ENCODE peak calls at places on chromosome 19, in nine cellular contexts. B is SK-N-SH, Q is suprapubic skin, K is breast epithelium, G is stomach, N is prostate gland, E is vagina, I is H1, D is transverse colon. Y is an unnamed sample.

GRCh38 chr19:33403973-33404304 is 30.4 kb downstream of the CEBPG start:
- DNase-seq in G (no peak), B (no peak), D (no peak), Q (no peak), N (no peak), I (no peak), K (peak; percentile 28), E (no peak), Y (no peak)

GRCh38 chr19:39671739-39672363 is 16.1 kb downstream of the LGALS16 start:
- DNase-seq in D (no peak), B (peak; percentile 34), N (peak; percentile 65), K (no peak), G (peak; percentile 29), Q (no peak), I (peak; percentile 50), E (no peak), Y (peak; percentile 59)

GRCh38 chr19:51695702-51696315 is 2.7 kb downstream of the SPACA6 start:
- DNase-seq in N (no peak), Q (peak; percentile 65), I (no peak), G (peak; percentile 16), K (no peak), B (peak; percentile 3), D (no peak), E (peak; percentile 64), Y (no peak)

GRCh38 chr19:44846455-44847143 is 502 bp downstream of the NECTIN2 start:
- DNase-seq in E (no peak), B (peak; percentile 48), N (peak; percentile 35), I (peak; percentile 95), K (no peak), G (no peak), D (peak; percentile 48), Q (no peak), Y (no peak)

GRCh38 chr19:40466219-40467006 is at the start of gene SPTBN4:
- DNase-seq in D (peak; percentile 30), N (no peak), E (peak; percentile 94), B (no peak), G (no peak), I (peak; percentile 49), K (peak; percentile 65), Q (peak; percentile 85), Y (no peak)

GRCh38 chr19:21023901-21024300 is 3.4 kb downstream of the ZNF430 start:
- DNase-seq in I (no peak), K (no peak), G (no peak), D (no peak), E (no peak), Q (no peak), B (no peak), N (no peak), Y (no peak)

GRCh38 chr19:49469828-49470614 is 4.0 kb upstream of the FLT3LG start:
- DNase-seq in B (no peak), G (peak; percentile 40), D (peak; percentile 72), Q (no peak), K (no peak), I (no peak), E (no peak), N (no peak), Y (no peak)

GRCh38 chr19:19460761-19461265 is 54.5 kb downstream of the TSSK6 start:
- DNase-seq in E (no peak), K (no peak), N (no peak), I (no peak), G (peak; percentile 40), D (peak; percentile 52), Q (peak; percentile 87), B (peak; percentile 72), Y (no peak)

GRCh38 chr19:49515767-49516166 is 3.3 kb downstream of the FCGRT start:
- DNase-seq in I (no peak), E (no peak), K (no peak), Q (no peak), G (no peak), B (no peak), D (peak; percentile 46), N (no peak), Y (peak; percentile 93)

GRCh38 chr19:48990400-48990799 is 2.7 kb downstream of the GYS1 start:
- DNase-seq in B (no peak), N (no peak), E (no peak), D (no peak), K (no peak), G (no peak), Q (no peak), I (no peak), Y (no peak)

GRCh38 chr19:10567696-10568443 is 909 bp downstream of the CDKN2D start:
- DNase-seq in I (no peak), K (no peak), E (no peak), N (no peak), B (no peak), Q (no peak), D (no peak), G (no peak), Y (no peak)

GRCh38 chr19:43425567-43426392 is 11.1 kb downstream of the TEX101 start:
- DNase-seq in G (peak; percentile 90), I (no peak), N (peak; percentile 56), K (peak; percentile 62), B (no peak), E (no peak), D (peak; percentile 92), Q (no peak), Y (no peak)

GRCh38 chr19:43290568-43291359 is 21.4 kb upstream of the PSG9 start:
- DNase-seq in Q (no peak), B (no peak), E (no peak), D (no peak), N (no peak), I (peak; percentile 45), K (no peak), G (no peak), Y (no peak)

GRCh38 chr19:2186071-2186846 is 22.5 kb downstream of the DOT1L start:
- DNase-seq in E (no peak), Q (peak; percentile 90), B (no peak), I (no peak), D (peak; percentile 69), K (peak; percentile 63), G (peak; percentile 39), N (peak; percentile 84), Y (no peak)

GRCh38 chr19:4365341-4365740 is 22.0 kb downstream of the MPND start:
- DNase-seq in B (no peak), I (peak; percentile 53), Q (no peak), D (no peak), K (no peak), E (no peak), N (no peak), G (peak; percentile 56), Y (no peak)

GRCh38 chr19:46609511-46610412 is 8.6 kb downstream of the CALM3 start:
- DNase-seq in K (no peak), D (peak; percentile 6), G (no peak), B (peak; percentile 8), N (no peak), I (no peak), E (peak; percentile 62), Q (peak; percentile 77), Y (no peak)

GRCh38 chr19:45863840-45864628 is at the start of gene FOXA3:
- DNase-seq in Q (no peak), G (peak; percentile 81), E (peak; percentile 82), B (peak; percentile 87), N (no peak), I (peak; percentile 87), K (no peak), D (peak; percentile 85), Y (no peak)

GRCh38 chr19:41957838-41958366 is 1.2 kb downstream of the RABAC1 start:
- DNase-seq in E (no peak), B (peak; percentile 90), I (peak; percentile 72), K (peak; percentile 71), D (peak; percentile 86), N (peak; percentile 77), G (peak; percentile 81), Q (no peak), Y (peak; percentile 66)

GRCh38 chr19:19816679-19817078 is 4.9 kb downstream of the ZNF506 start:
- DNase-seq in B (no peak), Q (no peak), G (no peak), D (no peak), K (no peak), N (no peak), E (no peak), I (no peak), Y (no peak)

GRCh38 chr19:27986299-27986698 is 1226.7 kb downstream of the UQCRFS1 start:
- DNase-seq in I (no peak), E (no peak), K (no peak), N (no peak), B (no peak), G (no peak), D (no peak), Q (no peak), Y (no peak)

GRCh38 chr19:33486407-33486806 is 35.2 kb downstream of the PEPD start:
- DNase-seq in E (no peak), B (no peak), I (no peak), G (no peak), Q (peak; percentile 59), N (no peak), K (no peak), D (no peak), Y (no peak)

GRCh38 chr19:17766543-17767131 is 15.4 kb downstream of the FCHO1 start:
- DNase-seq in D (peak; percentile 94), N (peak; percentile 53), Q (peak; percentile 90), K (peak; percentile 71), E (no peak), I (peak; percentile 94), G (peak; percentile 89), B (no peak), Y (peak; percentile 88)

GRCh38 chr19:15431396-15432017 is 12.7 kb upstream of the AKAP8L start:
- DNase-seq in N (no peak), G (no peak), I (no peak), Q (no peak), K (no peak), B (no peak), E (no peak), D (no peak), Y (no peak)
- H3K27ac ChIP-seq in N (no peak overlapping the region), G (no peak overlapping the region), I (peak overlapping the region; percentile 30), Q (no peak overlapping the region), K (no peak overlapping the region), B (no peak overlapping the region), E (peak overlapping the region; percentile 55), D (peak overlapping the region; percentile 60), Y (peak overlapping the region; percentile 88)

DNA sequence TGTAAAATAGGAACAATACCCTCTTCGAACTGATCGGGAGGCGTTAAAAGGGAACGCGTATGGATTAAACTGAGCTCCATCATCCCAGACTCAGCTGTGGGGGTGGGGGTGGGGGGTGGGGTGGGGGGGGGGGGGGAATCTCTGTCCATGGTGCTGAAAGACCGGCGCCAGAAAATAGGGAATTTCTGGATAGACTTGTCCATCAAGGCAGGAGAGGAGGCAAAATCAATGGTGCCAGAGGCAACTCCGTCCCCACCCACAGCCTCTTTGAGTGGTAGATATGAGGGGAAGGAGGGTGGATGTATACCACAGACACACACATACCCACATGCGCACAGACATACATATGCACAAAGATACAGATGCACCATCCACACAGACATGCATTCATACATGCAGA is 37.4 kb downstream of the ZNF787 start:
- DNase-seq in K (no peak), E (no peak), D (no peak), B (no peak), N (no peak), I (no peak), Q (no peak), G (no peak), Y (no peak)
- TF ChIP-seq POLR2AphosphoS5 in K (no peak), E (no peak), D (no peak), B (no peak), N (no peak), I (no peak), Q (no peak), G (no peak), Y (no peak)

GRCh38 chr19:8600816-8601215 is 9.7 kb downstream of the ADAMTS10 start:
- DNase-seq in N (no peak), B (no peak), I (no peak), G (no peak), K (no peak), D (no peak), Q (no peak), E (no peak), Y (no peak)
- TF ChIP-seq CTCF in N (no peak), B (no peak), I (no peak), G (no peak), K (no peak), D (no peak), Q (no peak), E (no peak), Y (no peak)

GRCh38 chr19:30719189-30719990 is 347.2 kb downstream of the ZNF536 start:
- DNase-seq in I (peak; percentile 70), K (no peak), B (peak; percentile 90), Q (peak; percentile 78), E (no peak), D (peak; percentile 60), G (peak; percentile 62), N (peak; percentile 64), Y (no peak)
- H3K27ac ChIP-seq in I (no peak overlapping the region), K (peak overlapping the region; percentile 83), B (no peak overlapping the region), Q (peak overlapping the region; percentile 86), E (peak overlapping the region; percentile 75), D (peak overlapping the region; percentile 85), G (no peak overlapping the region), N (peak overlapping the region; percentile 78), Y (no peak overlapping the region)